ENCODE peak calls at places on chromosomes 12 and 14, in five cellular contexts. V is mammary epithelial cell; F is stimulated activated CD8-positive, alpha-beta memory T cell treated with anti-CD3 and anti-CD28 coated beads, Interleukin-7, amount 100 ng/mL, for 1 hour; R is hypothalamus; S is iris pigment epithelial cell. D is an unnamed sample.

GRCh38 chr12:69396041-69396440 is 36.5 kb downstream of the YEATS4 start:
- DNase-seq in V (no peak), F (no peak), R (no peak), S (peak), D (no peak)

GRCh38 chr12:25839470-25839869 is 119.0 kb upstream of the RASSF8 start:
- DNase-seq in V (peak), F (no peak), R (no peak), S (peak), D (no peak)

GRCh38 chr14:104084251-104085002 is 1.1 kb upstream of the ASPG start:
- DNase-seq in V (no peak), F (no peak), R (no peak), S (peak), D (no peak)

GRCh38 chr12:6438345-6438744 is 6.4 kb upstream of the CD27 start:
- DNase-seq in V (no peak), F (no peak), R (no peak), S (no peak), D (no peak)

GRCh38 chr12:124506145-124506831 is 61.1 kb downstream of the NCOR2 start:
- DNase-seq in V (no peak), F (no peak), R (peak), S (peak), D (no peak)

GRCh38 chr14:69107407-69108003 is 45.4 kb downstream of the DCAF5 start:
- DNase-seq in V (peak), F (no peak), R (no peak), S (peak), D (no peak)

GRCh38 chr12:42097971-42098370 is 46.7 kb downstream of the GXYLT1 start:
- DNase-seq in V (no peak), F (no peak), R (no peak), S (no peak), D (no peak)

GRCh38 chr12:92445253-92446081 is 257.3 kb upstream of the PLEKHG7 start:
- DNase-seq in V (peak), F (no peak), R (no peak), S (no peak), D (no peak)

GRCh38 chr12:26028953-26029740 is 70.7 kb downstream of the RASSF8 start:
- DNase-seq in V (peak), F (no peak), R (no peak), S (peak), D (no peak)

GRCh38 chr14:62778310-62778709 is 266.9 kb downstream of the KCNH5 start:
- DNase-seq in V (no peak), F (no peak), R (no peak), S (no peak), D (no peak)

GRCh38 chr14:97270308-97270707 is 473.1 kb downstream of the VRK1 start:
- DNase-seq in V (no peak), F (no peak), R (no peak), S (no peak), D (no peak)

GRCh38 chr14:24978862-24979724 is 70.9 kb downstream of the STXBP6 start:
- DNase-seq in V (no peak), F (no peak), R (no peak), S (peak), D (no peak)